ENCODE peak calls at places on chromosome 11, in five cellular contexts. I, N, R, Y and Q are unnamed samples.

GRCh38 chr11:64444838-64445441 is 86.0 kb downstream of the RPS6KA4 start:
- DNase-seq in R (peak), Y (peak), N (peak), I (peak), Q (no peak)

GRCh38 chr11:111026241-111026640 is 219.3 kb upstream of the POU2AF2 start:
- DNase-seq in N (no peak), I (no peak), R (no peak), Y (no peak), Q (no peak)

GRCh38 chr11:6530848-6531247 is 33.8 kb downstream of the DNHD1 start:
- DNase-seq in Y (no peak), I (no peak), R (no peak), N (no peak), Q (no peak)

GRCh38 chr11:64400096-64400495 is 41.1 kb downstream of the RPS6KA4 start:
- DNase-seq in I (no peak), N (no peak), R (no peak), Y (peak), Q (no peak)

GRCh38 chr11:35330156-35330889 is 89.0 kb downstream of the SLC1A2 start:
- DNase-seq in Y (no peak), N (no peak), I (no peak), R (no peak), Q (no peak)

GRCh38 chr11:12222099-12222751 is 111.8 kb downstream of the MICAL2 start:
- DNase-seq in R (no peak), I (no peak), Y (no peak), N (no peak), Q (no peak)

GRCh38 chr11:2886191-2886894 is 768 bp upstream of the CDKN1C start:
- DNase-seq in N (peak), Y (peak), R (no peak), I (peak), Q (no peak)

GRCh38 chr11:15695096-15695721 is 580.5 kb downstream of the INSC start:
- DNase-seq in R (no peak), I (no peak), N (no peak), Y (no peak), Q (no peak)

GRCh38 chr11:111185259-111185658 is 60.3 kb upstream of the POU2AF2 start:
- DNase-seq in N (no peak), Y (peak), R (no peak), I (no peak), Q (no peak)

GRCh38 chr11:7115775-7116174 is 27.0 kb downstream of the RBMXL2 start:
- DNase-seq in R (no peak), N (no peak), Y (peak), I (no peak), Q (no peak)

GRCh38 chr11:107999759-108000455 is 8.8 kb upstream of the CUL5 start:
- DNase-seq in Y (peak), I (peak), R (peak), N (no peak), Q (no peak)

GRCh38 chr11:34773826-34774225 is 142.4 kb downstream of the APIP start:
- DNase-seq in N (no peak), I (no peak), R (no peak), Y (peak), Q (no peak)

GRCh38 chr11:32821917-32822560 is 7.7 kb upstream of the PRRG4 start:
- DNase-seq in Y (no peak), N (no peak), I (no peak), R (no peak), Q (no peak)

GRCh38 chr11:60118333-60118732 is 29.9 kb downstream of the MS4A2 start:
- DNase-seq in Y (no peak), R (no peak), I (no peak), N (no peak), Q (no peak)

GRCh38 chr11:134958870-134959269 is 546.8 kb upstream of the B3GAT1 start:
- DNase-seq in N (no peak), R (no peak), Y (no peak), I (no peak), Q (no peak)

GRCh38 chr11:117730256-117730800 is 66.7 kb downstream of the DSCAML1 start:
- DNase-seq in N (no peak), I (no peak), Y (peak), R (no peak), Q (no peak)

GRCh38 chr11:69463181-69463891 is 18.1 kb upstream of the LINC01488 start:
- DNase-seq in N (no peak), R (no peak), Y (peak), I (peak), Q (no peak)

GRCh38 chr11:113593698-113594308 is 112.3 kb downstream of the TMPRSS5 start:
- DNase-seq in N (no peak), R (no peak), Y (no peak), I (no peak), Q (no peak)

GRCh38 chr11:60950933-60951610 is 904 bp downstream of the SLC15A3 start:
- DNase-seq in N (no peak), I (peak), Y (no peak), R (no peak), Q (no peak)

GRCh38 chr11:125207866-125208425 is 43.4 kb downstream of the PKNOX2 start:
- DNase-seq in R (no peak), I (no peak), Y (peak), N (no peak), Q (no peak)

GRCh38 chr11:134687548-134687947 is 275.5 kb upstream of the B3GAT1 start:
- DNase-seq in R (no peak), Y (no peak), N (no peak), I (no peak), Q (no peak)

GRCh38 chr11:17526931-17527660 is 17.1 kb downstream of the USH1C start:
- DNase-seq in Y (no peak), N (no peak), R (no peak), I (no peak), Q (no peak)

GRCh38 chr11:59783632-59784090 is 26.9 kb downstream of the MRPL16 start:
- DNase-seq in R (no peak), I (no peak), N (no peak), Y (no peak), Q (no peak)

GRCh38 chr11:98545544-98546175 is 475.1 kb upstream of the CNTN5 start:
- DNase-seq in I (no peak), R (no peak), N (no peak), Y (no peak), Q (no peak)

GRCh38 chr11:126176853-126177470 is 34.5 kb downstream of the RPUSD4 start:
- DNase-seq in R (no peak), N (no peak), I (no peak), Y (no peak), Q (no peak)

DNA sequence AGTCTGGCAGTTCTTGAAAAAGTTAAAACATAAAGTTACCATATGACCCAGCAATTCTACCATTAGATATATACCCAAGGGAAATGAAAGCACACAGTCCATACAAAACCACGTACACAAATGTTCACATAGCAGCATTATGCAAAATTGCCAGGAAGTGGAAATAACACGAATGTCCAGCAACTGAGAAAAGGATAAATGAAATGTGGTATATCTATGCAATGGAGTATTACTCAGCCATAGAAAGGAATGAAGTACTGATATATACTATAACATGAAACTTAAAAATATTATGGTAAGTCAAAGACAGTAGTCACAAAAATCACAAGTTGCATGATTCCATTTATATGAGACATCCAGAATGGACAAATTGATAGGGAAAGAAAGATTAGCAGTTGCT is 57.9 kb downstream of the C2CD3 start:
- DNase-seq in N (no peak), R (no peak), Y (no peak), I (no peak), Q (no peak)
- TF ChIP-seq CTCF in N (no peak), R (no peak), Y (no peak), I (no peak), Q (no peak)

GRCh38 chr11:101288392-101288791 is 158.8 kb upstream of the PGR start:
- DNase-seq in Y (no peak), N (no peak), R (no peak), I (no peak), Q (no peak)
- TF ChIP-seq CTCF in Y (no peak), N (no peak), R (peak), I (no peak), Q (no peak)

GRCh38 chr11:70744396-70745185 is 346.3 kb downstream of the CTTN start:
- DNase-seq in I (no peak), Y (no peak), N (no peak), R (no peak), Q (no peak)
- TF ChIP-seq CTCF in I (no peak), Y (no peak), N (no peak), R (no peak), Q (no peak)

GRCh38 chr11:89203814-89204213 is 26.1 kb downstream of the TYR start:
- DNase-seq in R (no peak), N (no peak), Y (no peak), I (no peak), Q (no peak)

GRCh38 chr11:89201138-89201537 is 23.5 kb downstream of the TYR start:
- DNase-seq in I (no peak), N (no peak), Y (no peak), R (no peak), Q (no peak)

DNA sequence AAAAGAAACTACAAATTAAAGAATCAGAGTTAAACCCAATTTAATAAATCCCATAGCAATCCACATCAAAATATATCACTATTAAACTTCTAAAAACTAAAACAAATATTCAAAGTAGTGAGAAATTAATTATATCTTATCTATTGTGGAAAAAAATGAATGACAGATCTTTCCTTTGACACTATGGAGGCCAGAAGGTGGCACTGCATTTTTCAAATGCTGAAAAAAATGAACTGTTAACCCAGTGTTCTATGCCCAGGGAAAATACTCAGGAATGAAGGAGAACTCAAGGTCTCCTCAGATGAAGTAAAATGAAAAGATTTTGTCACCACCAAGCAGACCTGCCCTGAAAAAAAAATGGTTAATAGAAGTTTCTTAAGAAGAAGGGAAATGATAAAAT is 27.7 kb downstream of the TYR start:
- DNase-seq in R (peak), N (no peak), Y (no peak), I (no peak), Q (no peak)
- TF ChIP-seq CTCF in R (peak), N (no peak), Y (peak), I (no peak), Q (no peak)

DNA sequence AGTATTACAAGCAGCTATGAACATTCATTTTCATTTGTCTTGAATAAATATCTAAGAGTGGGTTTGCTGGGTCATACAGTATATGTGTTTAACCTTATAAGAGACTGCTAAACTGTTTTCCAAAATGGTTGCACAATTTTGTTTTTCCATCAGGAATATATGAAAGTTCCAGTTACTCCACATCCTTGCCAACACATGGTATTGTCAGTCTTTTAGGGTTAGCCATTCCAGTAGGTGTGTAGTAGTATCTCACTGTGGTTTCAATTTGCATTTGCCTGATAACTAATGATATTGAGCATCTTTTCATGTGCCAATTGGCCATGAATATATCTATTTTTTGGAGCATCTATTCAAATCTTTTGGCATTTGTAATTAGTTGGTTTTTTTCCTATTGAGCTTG is 7.7 kb upstream of the CCDC83 start:
- DNase-seq in Y (no peak), I (no peak), R (no peak), N (no peak), Q (no peak)
- TF ChIP-seq CTCF in Y (no peak), I (no peak), R (no peak), N (no peak), Q (no peak)

DNA sequence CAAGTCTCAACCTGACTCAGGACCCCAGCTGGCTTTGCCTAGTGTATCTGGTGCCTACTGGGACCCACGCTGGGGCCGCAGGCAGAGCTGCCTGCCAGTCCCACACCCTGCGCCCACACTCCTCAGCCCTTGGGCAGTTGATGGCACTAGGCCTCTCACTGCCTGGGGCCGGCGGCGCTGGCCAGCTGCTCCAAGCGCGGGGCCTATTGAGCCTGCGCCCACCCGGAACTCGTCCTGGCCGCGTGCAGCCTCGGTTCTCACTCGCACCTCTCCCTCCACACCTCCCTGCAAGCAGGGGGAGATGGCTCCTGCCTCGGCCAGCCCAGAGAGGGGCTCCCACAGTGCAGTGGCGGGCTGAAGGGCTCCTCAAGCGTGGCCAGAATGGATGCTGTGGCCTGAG is 908.5 kb upstream of the CCDC90B start:
- DNase-seq in N (no peak), I (no peak), R (no peak), Y (no peak), Q (no peak)
- TF ChIP-seq CTCF in N (no peak), I (no peak), R (no peak), Y (no peak), Q (no peak)

GRCh38 chr11:116169776-116170175 is 603.0 kb downstream of the BUD13 start:
- DNase-seq in I (no peak), N (no peak), Y (no peak), R (no peak), Q (no peak)

GRCh38 chr11:116171271-116172140 is 601.3 kb downstream of the BUD13 start:
- DNase-seq in Y (no peak), R (no peak), I (no peak), N (no peak), Q (no peak)

GRCh38 chr11:116172156-116172555 is 600.6 kb downstream of the BUD13 start:
- DNase-seq in N (no peak), R (no peak), Y (no peak), I (no peak), Q (no peak)

GRCh38 chr11:116168459-116168787 is 604.4 kb downstream of the BUD13 start:
- DNase-seq in I (no peak), R (no peak), N (no peak), Y (no peak), Q (no peak)

GRCh38 chr11:116170526-116171120 is 602.2 kb downstream of the BUD13 start:
- DNase-seq in Y (no peak), R (no peak), I (no peak), N (no peak), Q (no peak)
- TF ChIP-seq CTCF in Y (no peak), R (peak), I (peak), N (peak), Q (no peak)